ENCODE peak calls at places on chromosomes 11 and 22, in seven cellular contexts. I is Peyer's patch, X is OCI-LY7, P is breast epithelium, N is ovary, J is IMR-90, C is kidney. F is an unnamed sample.
A peak's percentile ranks its signal among the peaks of the same experiment; 100 is the strongest.

GRCh38 chr11:94909371-94909820 is 64.0 kb downstream of the CWC15 start:
- DNase-seq in I (no peak), X (no peak), P (no peak), N (no peak), J (peak; percentile 81), C (no peak), F (no peak)

GRCh38 chr22:35605787-35606492 is 11.2 kb downstream of the MB start:
- DNase-seq in I (no peak), X (no peak), P (no peak), N (no peak), J (no peak), C (peak; percentile 53), F (no peak)

GRCh38 chr22:38313384-38313955 is 3.8 kb downstream of the CSNK1E start:
- DNase-seq in I (no peak), X (peak; percentile 41), P (no peak), N (peak; percentile 93), J (peak; percentile 96), C (peak; percentile 89), F (peak; percentile 82)

GRCh38 chr11:73661035-73661628 is 14.8 kb downstream of the PLEKHB1 start:
- DNase-seq in I (peak; percentile 95), X (peak; percentile 73), P (peak; percentile 80), N (peak; percentile 91), J (peak; percentile 77), C (peak; percentile 95), F (peak; percentile 83)

GRCh38 chr11:43664295-43664694 is 16.2 kb upstream of the HSD17B12 start:
- DNase-seq in I (no peak), X (no peak), P (no peak), N (no peak), J (no peak), C (no peak), F (no peak)

GRCh38 chr11:66082936-66083698 is 13.0 kb downstream of the PACS1 start:
- DNase-seq in I (no peak), X (no peak), P (no peak), N (no peak), J (no peak), C (no peak), F (peak; percentile 53)

GRCh38 chr11:1827931-1828330 is 6.9 kb upstream of the SYT8 start:
- DNase-seq in I (peak; percentile 31), X (no peak), P (no peak), N (no peak), J (no peak), C (peak; percentile 67), F (no peak)

GRCh38 chr22:44969817-44970216 is 40.0 kb downstream of the PHF21B start:
- DNase-seq in I (no peak), X (no peak), P (no peak), N (no peak), J (no peak), C (no peak), F (no peak)

GRCh38 chr11:59183768-59184167 is 11.8 kb downstream of the DTX4 start:
- DNase-seq in I (no peak), X (no peak), P (no peak), N (peak; percentile 68), J (no peak), C (no peak), F (peak; percentile 45)

GRCh38 chr11:13073119-13073981 is 64.2 kb downstream of the RASSF10 start:
- DNase-seq in I (no peak), X (no peak), P (no peak), N (no peak), J (peak; percentile 79), C (no peak), F (peak; percentile 47)

GRCh38 chr11:44066732-44067131 is 662 bp downstream of the ACCS start:
- DNase-seq in I (peak; percentile 53), X (no peak), P (no peak), N (no peak), J (peak; percentile 69), C (no peak), F (peak; percentile 80)

GRCh38 chr11:120748485-120748814 is 236.9 kb downstream of the GRIK4 start:
- DNase-seq in I (no peak), X (no peak), P (no peak), N (no peak), J (no peak), C (no peak), F (no peak)

GRCh38 chr22:47168441-47168840 is 406.0 kb downstream of the TBC1D22A start:
- DNase-seq in I (no peak), X (no peak), P (no peak), N (peak; percentile 7), J (no peak), C (peak; percentile 62), F (no peak)

GRCh38 chr22:47167056-47167455 is 404.6 kb downstream of the TBC1D22A start:
- DNase-seq in I (no peak), X (no peak), P (no peak), N (peak; percentile 8), J (no peak), C (peak; percentile 14), F (no peak)

GRCh38 chr22:47169801-47170140 is 407.3 kb downstream of the TBC1D22A start:
- DNase-seq in I (no peak), X (no peak), P (no peak), N (peak; percentile 3), J (no peak), C (peak; percentile 52), F (no peak)

GRCh38 chr22:47171441-47172221 is 409.2 kb downstream of the TBC1D22A start:
- DNase-seq in I (peak; percentile 25), X (no peak), P (no peak), N (peak; percentile 12), J (no peak), C (peak; percentile 63), F (no peak)

DNA sequence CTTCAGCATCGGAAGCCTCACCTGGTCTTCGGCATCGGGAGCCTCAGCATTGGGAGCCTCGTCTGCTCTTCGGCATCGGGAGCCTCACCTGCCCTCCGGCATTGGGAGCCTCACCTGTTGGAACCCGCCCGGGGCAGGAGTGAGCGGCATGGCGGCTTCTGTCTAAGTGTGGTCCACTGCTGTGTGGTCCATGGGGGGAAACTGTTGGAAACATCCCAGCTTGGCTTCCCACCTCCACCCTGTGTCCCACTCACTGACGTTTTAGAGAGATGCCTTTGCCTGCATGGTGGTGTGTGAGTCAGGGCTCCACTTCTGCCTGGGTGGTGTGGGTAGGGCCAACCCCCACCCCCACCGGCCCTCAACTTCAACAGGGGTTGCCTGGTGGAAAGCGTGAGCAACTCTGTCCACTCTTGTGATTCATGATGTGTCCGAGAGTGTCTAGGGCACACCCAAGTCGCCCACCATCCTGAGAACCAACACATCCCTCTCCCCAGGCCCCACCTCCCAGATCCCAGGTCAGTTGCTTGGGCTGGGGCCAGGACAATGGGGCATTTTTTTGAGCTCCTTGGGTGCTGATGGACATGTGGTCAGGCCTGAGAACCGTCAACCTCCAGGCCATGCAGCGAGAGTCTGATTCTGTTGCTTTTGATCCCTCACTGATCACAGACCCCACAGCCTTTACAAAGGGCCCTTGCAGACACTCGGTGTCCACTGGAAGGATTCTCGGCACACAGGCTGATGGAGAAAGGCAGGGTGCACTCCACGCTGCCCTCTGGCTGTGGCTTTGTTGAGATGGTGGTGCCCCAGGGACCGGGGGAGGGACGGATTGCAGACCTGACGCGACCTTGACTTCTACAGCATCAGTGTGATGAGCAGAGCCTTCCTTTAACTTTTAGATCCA is 406.7 kb downstream of the TBC1D22A start:
- DNase-seq in I (peak; percentile 52), X (no peak), P (no peak), N (peak; percentile 16), J (peak; percentile 8), C (peak; percentile 45), F (peak; percentile 5)
- TF ChIP-seq CTCF in I (no peak), X (peak; percentile 39), P (no peak), N (no peak), J (peak; percentile 44), C (peak; percentile 10), F (peak; percentile 40)

GRCh38 chr22:22465094-22465602 is 43.4 kb downstream of the ZNF280B start:
- DNase-seq in I (no peak), X (no peak), P (no peak), N (no peak), J (no peak), C (no peak), F (no peak)

GRCh38 chr22:22465782-22466181 is 42.8 kb downstream of the ZNF280B start:
- DNase-seq in I (no peak), X (no peak), P (no peak), N (no peak), J (peak; percentile 10), C (no peak), F (peak; percentile 2)

GRCh38 chr22:22463855-22464540 is 44.5 kb downstream of the ZNF280B start:
- DNase-seq in I (no peak), X (peak; percentile 84), P (no peak), N (peak; percentile 57), J (peak; percentile 57), C (no peak), F (peak; percentile 81)

GRCh38 chr22:22462813-22463567 is 45.6 kb downstream of the ZNF280B start:
- DNase-seq in I (no peak), X (peak; percentile 50), P (no peak), N (no peak), J (no peak), C (no peak), F (peak; percentile 3)

DNA sequence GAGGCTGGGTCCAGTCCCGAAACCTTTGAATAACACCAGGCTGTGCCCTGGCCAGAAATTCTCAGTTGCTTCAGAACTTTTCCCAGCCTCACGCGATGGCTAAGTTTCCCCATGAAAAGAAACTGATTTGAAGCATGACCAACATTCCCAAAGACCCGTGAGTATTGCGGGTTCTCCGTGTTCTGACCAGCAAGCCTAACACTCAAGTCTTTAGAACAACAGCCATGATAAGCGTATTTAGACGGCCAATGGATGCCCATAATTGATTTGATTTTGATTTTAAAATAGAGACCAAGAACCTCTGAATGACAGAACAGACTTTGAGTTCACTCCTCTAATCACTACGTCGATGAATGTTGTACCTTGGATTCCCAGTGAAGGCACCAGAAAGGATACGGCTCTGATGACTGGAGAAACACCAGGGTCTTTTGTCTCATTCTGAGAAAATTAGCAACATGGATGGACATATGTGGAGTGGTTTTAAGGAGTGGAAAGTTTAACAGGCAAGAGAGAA is 43.9 kb downstream of the ZNF280B start:
- DNase-seq in I (no peak), X (no peak), P (no peak), N (no peak), J (no peak), C (no peak), F (no peak)
- TF ChIP-seq CTCF in I (no peak), X (no peak), P (no peak), N (no peak), J (no peak), C (no peak), F (no peak)

GRCh38 chr11:96188625-96189006 is 154.4 kb downstream of the MAML2 start:
- DNase-seq in I (no peak), X (no peak), P (no peak), N (no peak), J (peak; percentile 57), C (no peak), F (peak; percentile 37)
- TF ChIP-seq CTCF in I (no peak), X (no peak), P (no peak), N (no peak), J (no peak), C (no peak), F (no peak)

GRCh38 chr22:27123880-27124279 is 466.5 kb downstream of the MIAT start:
- DNase-seq in I (no peak), X (no peak), P (no peak), N (no peak), J (no peak), C (no peak), F (no peak)

GRCh38 chr22:27128461-27129080 is 471.2 kb downstream of the MIAT start:
- DNase-seq in I (no peak), X (no peak), P (no peak), N (no peak), J (no peak), C (no peak), F (no peak)

GRCh38 chr22:27122561-27122960 is 465.2 kb downstream of the MIAT start:
- DNase-seq in I (no peak), X (no peak), P (no peak), N (no peak), J (no peak), C (no peak), F (no peak)

GRCh38 chr22:27125539-27125938 is 468.2 kb downstream of the MIAT start:
- DNase-seq in I (no peak), X (no peak), P (no peak), N (no peak), J (no peak), C (no peak), F (no peak)

GRCh38 chr22:27124336-27125023 is 467.1 kb downstream of the MIAT start:
- DNase-seq in I (no peak), X (no peak), P (no peak), N (no peak), J (no peak), C (no peak), F (peak; percentile 59)
- TF ChIP-seq CTCF in I (no peak), X (no peak), P (no peak), N (no peak), J (no peak), C (no peak), F (no peak)

F was measured in fibroblast of the aortic adventitia.